ENCODE peak calls at places on chromosomes 16 and 17, in six cellular contexts. F is tibial artery, U is adrenal gland, P is left ventricle myocardium inferior, Y is transverse colon, G is heart left ventricle. M is an unnamed sample.

GRCh38 chr17:49445561-49445960 is 30.9 kb upstream of the PHB1 start:
- DNase-seq in G (no peak), F (no peak), U (no peak), P (no peak), Y (no peak), M (no peak)

GRCh38 chr17:20280051-20280450 is 187.3 kb downstream of the LGALS9B start:
- DNase-seq in U (no peak), Y (no peak), P (no peak), F (no peak), G (no peak), M (no peak)

GRCh38 chr17:1188812-1189211 is 9.0 kb upstream of the ABR start:
- DNase-seq in P (peak; percentile 81), Y (peak; percentile 71), G (peak; percentile 84), F (peak; percentile 100), U (peak; percentile 93), M (peak; percentile 87)

GRCh38 chr17:48301002-48301401 is 129.0 kb downstream of the SKAP1 start:
- DNase-seq in G (no peak), P (no peak), U (no peak), Y (no peak), F (no peak), M (no peak)

GRCh38 chr16:11612110-11612981 is 25.6 kb upstream of the LITAF start:
- DNase-seq in Y (peak; percentile 86), U (no peak), F (no peak), P (peak; percentile 35), G (peak; percentile 46), M (no peak)

GRCh38 chr16:1687427-1688316 is 9.6 kb downstream of the JPT2 start:
- DNase-seq in U (no peak), P (no peak), F (no peak), G (no peak), Y (no peak), M (peak; percentile 57)

GRCh38 chr16:72658888-72659717 is 388.8 kb downstream of the ZFHX3 start:
- DNase-seq in Y (no peak), U (no peak), P (no peak), F (no peak), G (no peak), M (no peak)

GRCh38 chr17:48577330-48577945 is 712 bp downstream of the HOXB4 start:
- DNase-seq in Y (no peak), G (no peak), F (no peak), U (no peak), P (no peak), M (peak; percentile 68)

GRCh38 chr17:76675648-76676047 is 32.1 kb upstream of the ST6GALNAC1 start:
- DNase-seq in G (no peak), F (no peak), Y (no peak), U (no peak), P (no peak), M (no peak)

GRCh38 chr17:74210191-74211140 is 2.9 kb upstream of the TTYH2 start:
- DNase-seq in P (peak; percentile 69), U (peak; percentile 92), G (peak; percentile 60), Y (peak; percentile 72), F (peak; percentile 58), M (peak; percentile 68)

GRCh38 chr16:84194470-84195200 is 3.7 kb downstream of the ADAD2 start:
- DNase-seq in P (no peak), U (peak; percentile 69), Y (no peak), F (no peak), G (no peak), M (no peak)

GRCh38 chr17:77408284-77408683 is 267.5 kb downstream of the SEC14L1 start:
- DNase-seq in Y (peak; percentile 37), F (no peak), G (no peak), U (no peak), P (no peak), M (no peak)

GRCh38 chr16:21722771-21723460 is 59.1 kb downstream of the OTOA start:
- DNase-seq in U (no peak), G (no peak), F (no peak), Y (no peak), P (no peak), M (no peak)

GRCh38 chr16:30368122-30368791 is 2.0 kb downstream of the TBC1D10B start:
- DNase-seq in Y (no peak), G (peak; percentile 48), U (peak; percentile 61), P (no peak), F (peak; percentile 57), M (peak; percentile 69)

GRCh38 chr17:28701987-28702751 is 9.5 kb downstream of the PROCA1 start:
- DNase-seq in F (no peak), G (no peak), U (no peak), P (no peak), Y (no peak), M (no peak)

GRCh38 chr17:41101586-41102259 is at the start of gene KRTAP4-16:
- DNase-seq in U (no peak), P (no peak), F (no peak), Y (no peak), G (no peak), M (no peak)

GRCh38 chr17:58224315-58224714 is 5.3 kb upstream of the MKS1 start:
- DNase-seq in Y (no peak), F (no peak), P (no peak), U (no peak), G (no peak), M (no peak)

GRCh38 chr16:8866118-8866883 is 2.5 kb downstream of the CARHSP1 start:
- DNase-seq in Y (peak; percentile 54), P (peak; percentile 62), F (peak; percentile 55), U (no peak), G (peak; percentile 62), M (no peak)

GRCh38 chr16:56519459-56520250 is at the start of gene BBS2:
- DNase-seq in G (peak; percentile 93), Y (peak; percentile 94), P (peak; percentile 92), F (peak; percentile 86), U (peak; percentile 95), M (peak; percentile 96)

GRCh38 chr16:68762996-68763756 is 26.1 kb downstream of the CDH1 start:
- DNase-seq in F (no peak), G (no peak), U (no peak), P (no peak), Y (no peak), M (peak; percentile 81)

GRCh38 chr16:57617604-57618111 is 10.8 kb upstream of the ADGRG1 start:
- DNase-seq in P (no peak), U (no peak), F (no peak), G (no peak), Y (no peak), M (no peak)

GRCh38 chr16:21666772-21667171 is 3.0 kb downstream of the OTOA start:
- DNase-seq in U (no peak), G (no peak), F (no peak), P (no peak), Y (no peak), M (no peak)

GRCh38 chr16:27273670-27274522 is 5.3 kb upstream of the NSMCE1 start:
- DNase-seq in P (no peak), G (no peak), F (no peak), Y (peak; percentile 41), U (no peak), M (peak; percentile 65)

GRCh38 chr17:7014995-7015586 is 2.7 kb downstream of the RNASEK start:
- DNase-seq in U (no peak), F (no peak), P (no peak), G (no peak), Y (peak; percentile 49), M (peak; percentile 27)

GRCh38 chr17:55745258-55745657 is 5.6 kb upstream of the PCTP start:
- DNase-seq in Y (no peak), F (no peak), P (no peak), G (no peak), U (no peak), M (no peak)

GRCh38 chr17:55741353-55741700 is 9.5 kb upstream of the PCTP start:
- DNase-seq in F (no peak), U (no peak), P (no peak), Y (no peak), G (no peak), M (no peak)

GRCh38 chr17:55740515-55741352 is 10.1 kb upstream of the PCTP start:
- DNase-seq in F (no peak), U (no peak), P (no peak), G (no peak), Y (no peak), M (no peak)

GRCh38 chr17:55743103-55743679 is 7.7 kb upstream of the PCTP start:
- DNase-seq in F (no peak), P (no peak), Y (peak; percentile 57), U (peak; percentile 71), G (no peak), M (peak; percentile 20)

DNA sequence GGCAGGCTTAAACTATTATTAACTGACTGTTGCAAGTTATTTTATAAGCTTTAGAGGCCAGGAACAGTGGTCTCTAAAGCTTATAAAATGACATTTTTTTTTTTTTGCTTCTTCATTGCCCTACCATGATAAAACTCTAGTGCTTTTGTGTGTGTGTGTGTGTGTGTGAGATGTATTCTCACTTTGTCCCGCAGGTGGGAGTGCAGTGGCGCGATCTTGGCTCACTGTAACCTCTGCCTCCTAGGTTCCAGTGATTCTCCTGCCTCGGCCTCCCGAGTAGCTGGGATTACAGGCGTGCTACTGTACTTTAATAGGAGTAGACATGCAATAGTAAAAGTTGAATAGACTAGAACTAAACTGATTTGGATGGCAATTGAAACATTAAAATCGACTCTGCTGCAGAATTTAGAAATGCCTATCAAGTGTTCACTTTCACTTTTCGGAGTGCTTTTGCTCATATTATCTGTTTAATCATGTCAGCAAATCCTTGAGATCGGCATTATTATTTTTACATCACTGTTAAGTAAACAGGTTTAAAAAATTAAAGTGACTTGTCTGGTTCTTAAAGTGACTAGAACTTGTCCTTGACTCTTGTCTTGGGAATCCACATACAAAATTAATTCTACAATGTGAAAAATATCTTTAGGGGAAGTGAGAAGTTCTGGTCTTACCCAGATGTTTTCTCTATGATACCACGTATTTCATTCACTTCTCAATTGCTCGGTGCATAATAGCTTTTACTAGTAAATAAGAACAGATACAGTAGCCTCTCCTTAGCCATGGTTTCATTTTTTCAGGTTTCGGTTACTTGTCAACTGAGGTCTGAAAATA is 8.4 kb upstream of the PCTP start:
- DNase-seq in U (no peak), P (no peak), F (no peak), Y (no peak), G (no peak), M (no peak)
- H3K4me3 ChIP-seq in U (no peak overlapping the region), P (no peak overlapping the region), F (no peak overlapping the region), Y (no peak overlapping the region), G (no peak overlapping the region), M (no peak overlapping the region)

GRCh38 chr17:62941358-62941991 is 24.6 kb upstream of the TANC2 start:
- DNase-seq in G (no peak), F (no peak), U (no peak), P (no peak), Y (no peak), M (no peak)
- H3K36me3 ChIP-seq in G (no peaks in the 10 kb centered on the region), F (no peaks in the 10 kb centered on the region), U (no peaks in the 10 kb centered on the region), P (no peaks in the 10 kb centered on the region), Y (no peaks in the 10 kb centered on the region), M (no peaks in the 10 kb centered on the region)

GRCh38 chr16:3528406-3528805 is 27.6 kb downstream of the CLUAP1 start:
- DNase-seq in P (no peak), F (no peak), Y (no peak), U (no peak), G (no peak), M (no peak)
- H3K4me3 ChIP-seq in P (no peak overlapping the region), F (no peak overlapping the region), Y (no peak overlapping the region), U (no peak overlapping the region), G (no peak overlapping the region), M (no peak overlapping the region)

DNA sequence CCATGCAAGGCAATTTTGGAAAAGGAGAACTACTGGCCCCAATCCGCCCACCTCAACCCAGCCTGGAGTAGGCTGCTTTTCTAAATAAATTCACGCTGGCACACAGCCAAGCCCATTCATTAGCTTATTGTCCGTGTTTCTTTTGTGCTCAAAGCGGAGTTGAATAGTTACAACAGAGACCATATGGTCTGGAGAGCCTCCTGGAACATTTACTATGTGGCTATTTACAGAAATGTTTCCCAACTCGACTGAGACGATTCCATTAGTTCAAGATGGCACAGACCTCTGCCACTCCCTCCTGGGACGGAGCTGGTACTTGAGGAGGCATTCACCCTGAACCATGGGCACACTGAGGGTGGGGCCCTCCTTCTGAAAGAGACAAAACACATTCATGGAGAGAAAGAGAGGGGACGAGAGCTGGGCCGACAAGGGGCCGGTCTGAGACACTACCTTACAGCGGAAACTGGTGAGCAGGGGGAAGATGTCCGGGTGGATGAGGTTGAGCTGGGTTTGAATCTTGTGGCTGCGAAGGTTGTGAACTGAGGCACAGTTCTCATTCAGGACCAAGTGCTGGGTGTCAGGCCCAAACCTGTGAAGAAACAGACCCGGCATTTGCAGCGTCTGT is 15.7 kb downstream of the ELAC2 start:
- DNase-seq in G (no peak), F (no peak), P (no peak), Y (no peak), U (no peak), M (no peak)
- H3K36me3 ChIP-seq in G (peaks cover 100% of the 10 kb centered on the region), F (peaks cover 78% of the 10 kb centered on the region), P (peaks cover 99% of the 10 kb centered on the region), Y (no peaks in the 10 kb centered on the region), U (peaks cover 98% of the 10 kb centered on the region), M (peaks cover 25% of the 10 kb centered on the region)

M was measured in MG63.